ENCODE peak calls at places on chromosomes 16 and 17, in five cellular contexts. E is right cardiac atrium, Y is sigmoid colon, D is Peyer's patch, B is GM23248. J is an unnamed sample. For H3K4me1, the result is how much of the 10 kb centered on the place peaks cover.

GRCh38 chr16:1674306-1674705 is 3.8 kb upstream of the JPT2 start:
- DNase-seq in B (peak), E (no peak), D (no peak), Y (no peak), J (peak)

GRCh38 chr16:10964039-10964890 is 19.9 kb downstream of the CLEC16A start:
- DNase-seq in D (peak), E (peak), Y (peak), B (peak), J (peak)

GRCh38 chr17:6473128-6473767 is 29.0 kb downstream of the PIMREG start:
- DNase-seq in B (peak), Y (peak), D (peak), E (peak), J (peak)

GRCh38 chr17:82545071-82545462 is 25.5 kb downstream of the FOXK2 start:
- DNase-seq in D (no peak), Y (peak), B (peak), E (no peak), J (no peak)

GRCh38 chr17:44219636-44220210 is at the start of gene UBTF:
- DNase-seq in Y (peak), B (peak), E (peak), D (peak), J (no peak)

GRCh38 chr16:51596247-51596646 is 445.2 kb upstream of the SALL1 start:
- DNase-seq in E (no peak), Y (no peak), B (no peak), D (no peak), J (no peak)

GRCh38 chr17:2204393-2204792 is 99.2 kb downstream of the SMG6 start:
- DNase-seq in D (no peak), E (no peak), Y (no peak), B (no peak), J (no peak)

GRCh38 chr16:3646348-3646920 is 8.1 kb upstream of the DNASE1 start:
- DNase-seq in Y (peak), E (no peak), B (no peak), D (peak), J (peak)

GRCh38 chr17:22512506-22512905 is 820.2 kb downstream of the KCNJ18 start:
- DNase-seq in Y (no peak), D (no peak), E (no peak), B (no peak), J (peak)

GRCh38 chr16:52547001-52547833 is at the start of gene TOX3:
- DNase-seq in Y (no peak), B (peak), D (peak), E (peak), J (no peak)

GRCh38 chr16:1788095-1788707 is 5.3 kb downstream of the IGFALS start:
- DNase-seq in D (no peak), B (no peak), Y (peak), E (peak), J (no peak)

GRCh38 chr17:29584452-29585079 is 4.9 kb downstream of the GIT1 start:
- DNase-seq in E (peak), Y (no peak), B (no peak), D (no peak), J (no peak)

GRCh38 chr17:38749222-38750043 is 1.3 kb upstream of the PCGF2 start:
- DNase-seq in Y (peak), B (peak), E (peak), D (peak), J (peak)

GRCh38 chr17:76955191-76955590 is 87.0 kb downstream of the MGAT5B start:
- DNase-seq in D (no peak), Y (no peak), B (no peak), E (no peak), J (no peak)

GRCh38 chr17:15343749-15344148 is 2.4 kb upstream of the TEKT3 start:
- DNase-seq in B (peak), E (no peak), D (no peak), Y (no peak), J (no peak)

GRCh38 chr17:5516060-5516792 is 29.9 kb downstream of the MIS12 start:
- DNase-seq in Y (no peak), D (no peak), E (no peak), B (peak), J (peak)

GRCh38 chr17:81459224-81459623 is 53.4 kb downstream of the ACTG1 start:
- DNase-seq in B (no peak), E (peak), Y (no peak), D (no peak), J (no peak)

GRCh38 chr16:78705694-78706093 is 606.2 kb downstream of the WWOX start:
- DNase-seq in D (no peak), Y (no peak), E (no peak), B (no peak), J (no peak)

GRCh38 chr16:70151941-70152509 is 21.6 kb upstream of the CLEC18C start:
- DNase-seq in D (no peak), B (no peak), Y (no peak), E (no peak), J (no peak)

GRCh38 chr17:40932608-40933007 is 4.8 kb downstream of the KRT23 start:
- DNase-seq in D (no peak), E (no peak), Y (no peak), B (no peak), J (no peak)

GRCh38 chr17:36481829-36482228 is 4.7 kb upstream of the ZNHIT3 start:
- DNase-seq in B (no peak), Y (no peak), E (no peak), D (no peak), J (no peak)

GRCh38 chr17:50375858-50376538 is 3.0 kb downstream of the EME1 start:
- DNase-seq in B (no peak), D (no peak), E (no peak), Y (no peak), J (no peak)

GRCh38 chr17:1325766-1326165 is 46.3 kb downstream of the TRARG1 start:
- DNase-seq in Y (peak), D (no peak), E (no peak), B (no peak), J (no peak)

GRCh38 chr17:4808378-4808767 is 1.4 kb downstream of the PLD2 start:
- DNase-seq in Y (peak), B (peak), D (no peak), E (peak), J (no peak)

GRCh38 chr17:65163990-65164495 is 26.9 kb downstream of the RGS9 start:
- DNase-seq in E (peak), B (peak), D (peak), Y (no peak), J (no peak)

GRCh38 chr16:10888320-10888937 is 11.4 kb downstream of the CIITA start:
- DNase-seq in B (no peak), E (peak), Y (no peak), D (no peak), J (no peak)

DNA sequence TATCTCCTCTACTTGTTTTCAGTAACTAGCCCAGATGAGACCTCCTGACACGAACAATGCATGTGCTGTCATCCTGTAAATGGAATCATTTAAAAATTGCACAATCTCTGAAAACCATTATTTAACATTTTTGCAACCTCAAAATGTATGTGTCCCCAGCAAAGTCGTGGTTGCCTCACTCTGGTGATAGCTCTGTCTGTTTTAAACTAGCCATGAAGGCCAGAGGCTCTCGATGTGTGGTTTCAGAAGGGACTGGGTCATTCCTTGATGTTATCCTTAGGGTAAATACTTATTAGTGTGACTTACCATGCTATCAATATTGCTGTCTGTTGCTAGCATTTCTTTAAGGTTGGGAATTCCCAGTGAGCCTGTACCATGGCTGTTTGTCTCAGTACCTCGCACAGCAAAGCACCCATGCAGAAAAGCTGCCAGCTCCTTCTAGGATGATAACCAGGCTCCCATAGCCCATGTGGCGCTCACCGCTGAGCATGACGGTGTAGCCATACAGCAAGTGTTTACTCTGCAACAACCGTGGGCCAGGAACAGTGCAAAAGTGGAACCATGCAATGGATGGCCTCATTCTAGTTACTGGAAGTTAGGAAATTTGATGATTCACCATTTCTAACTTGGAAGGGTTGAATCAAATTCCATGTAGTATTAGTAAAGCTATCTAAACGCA is 2.9 kb upstream of the PGS1 start:
- DNase-seq in B (peak), Y (peak), D (no peak), E (peak), J (peak)
- H3K4me1 ChIP-seq in B (under half), Y (under half), D (under half), E (under half), J (half or more)

GRCh38 chr17:55175788-55176425 is 88.9 kb upstream of the HLF start:
- DNase-seq in D (no peak), E (no peak), Y (no peak), B (no peak), J (no peak)
- H3K4me1 ChIP-seq in D (under half), E (under half), Y (under half), B (under half), J (under half)

DNA sequence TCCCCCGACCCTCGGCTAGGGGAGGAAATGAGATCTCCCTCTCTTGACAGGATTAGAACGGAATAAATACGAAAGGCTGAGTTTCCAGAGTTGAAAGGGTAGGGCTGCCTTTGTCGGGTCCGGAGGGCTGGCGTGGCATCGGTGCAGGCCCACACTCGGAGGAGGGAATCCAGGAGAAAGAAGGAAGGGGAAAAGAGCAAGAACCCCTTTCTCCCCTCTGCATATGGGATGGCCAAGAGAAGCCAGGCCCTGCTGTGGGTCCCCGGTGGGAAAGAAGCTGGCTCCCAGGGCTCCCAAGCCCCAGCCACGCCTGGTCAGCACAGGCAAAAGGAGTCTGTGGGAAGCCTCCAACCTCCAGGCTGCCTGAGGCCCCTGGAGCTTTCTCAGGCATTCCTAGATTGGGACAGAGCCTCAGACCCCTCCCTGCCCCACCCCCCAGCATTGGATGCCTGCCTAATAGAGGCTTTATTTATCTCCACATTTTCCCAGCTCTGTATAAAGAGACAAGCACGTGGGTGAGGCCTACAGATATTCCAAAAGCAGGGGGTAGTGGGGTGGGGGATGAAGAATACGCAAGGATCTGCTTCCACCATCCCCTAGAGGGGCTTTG is 56.3 kb downstream of the MPRIP start:
- DNase-seq in B (peak), E (peak), D (peak), Y (peak), J (no peak)
- H3K4me1 ChIP-seq in B (under half), E (under half), D (under half), Y (under half), J (under half)

GRCh38 chr16:15857779-15858560 is 1.1 kb upstream of the MYH11 start:
- DNase-seq in B (peak), Y (peak), D (peak), E (peak), J (peak)

GRCh38 chr16:15855704-15856003 is 1.2 kb downstream of the MYH11 start:
- DNase-seq in D (no peak), Y (no peak), E (no peak), B (no peak), J (no peak)

GRCh38 chr16:15854906-15855703 is 1.7 kb downstream of the MYH11 start:
- DNase-seq in E (no peak), D (no peak), Y (peak), B (no peak), J (no peak)

GRCh38 chr16:15856901-15857778 is at the start of gene MYH11:
- DNase-seq in D (peak), Y (peak), E (peak), B (peak), J (no peak)

DNA sequence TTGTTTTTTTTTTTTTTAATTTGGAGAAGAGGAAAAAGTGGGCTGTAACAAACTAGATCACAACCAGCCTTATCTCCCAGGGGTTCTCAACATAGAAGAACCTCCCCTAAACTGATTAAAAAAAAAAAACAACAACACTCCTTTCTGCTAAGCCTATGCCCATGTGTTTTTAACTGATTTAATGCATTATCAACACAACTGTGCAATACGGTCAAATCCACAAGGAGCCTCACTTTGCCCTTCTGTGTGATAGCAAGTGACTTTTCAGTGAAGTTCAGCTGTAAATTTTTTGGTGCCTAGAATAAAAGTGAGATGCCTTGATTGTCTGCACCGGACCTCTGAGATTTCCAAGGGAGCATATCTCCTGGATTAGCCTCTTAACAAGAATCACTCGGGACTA is 611 bp downstream of the MYH11 start:
- DNase-seq in B (no peak), D (no peak), E (no peak), Y (no peak), J (no peak)
- H3K4me1 ChIP-seq in B (under half), D (under half), E (under half), Y (under half), J (under half)

GRCh38 chr17:79948406-79948917 is 87.2 kb downstream of the TBC1D16 start:
- DNase-seq in B (no peak), E (no peak), D (peak), Y (no peak), J (peak)
- H3K4me1 ChIP-seq in B (under half), E (under half), D (under half), Y (under half), J (half or more)

GRCh38 chr16:21162661-21163151 is 4.2 kb downstream of the LDAF1 start:
- DNase-seq in B (peak), D (no peak), Y (peak), E (peak), J (no peak)

GRCh38 chr16:21163576-21163975 is 5.1 kb downstream of the LDAF1 start:
- DNase-seq in E (no peak), Y (no peak), D (no peak), B (peak), J (no peak)

GRCh38 chr16:21159281-21159951 is 942 bp downstream of the LDAF1 start:
- DNase-seq in E (peak), D (peak), Y (peak), B (peak), J (no peak)

GRCh38 chr16:21160276-21160675 is 1.8 kb downstream of the LDAF1 start:
- DNase-seq in Y (no peak), B (no peak), D (no peak), E (no peak), J (no peak)

GRCh38 chr16:21161211-21161610 is 2.7 kb downstream of the LDAF1 start:
- DNase-seq in D (no peak), Y (no peak), E (no peak), B (peak), J (no peak)
- H3K4me1 ChIP-seq in D (under half), Y (half or more), E (under half), B (under half), J (under half)

J was measured in SJSA1.